ENCODE peak calls at places on chromosomes 7 and 10, in four cellular contexts. N is fibroblast of lung, K is H9, G is astrocyte. H is an unnamed sample.

GRCh38 chr10:132546567-132547420 is 9.2 kb downstream of the INPP5A start:
- DNase-seq in N (no peak), K (no peak), G (no peak), H (no peak)

GRCh38 chr7:117048114-117048853 is 95.0 kb downstream of the ST7 start:
- DNase-seq in K (no peak), N (no peak), G (no peak), H (no peak)

GRCh38 chr7:4073052-4073451 is 609.0 kb upstream of the FOXK1 start:
- DNase-seq in G (no peak), K (no peak), N (no peak), H (no peak)

GRCh38 chr10:97235353-97235752 is 49.6 kb upstream of the SLIT1 start:
- DNase-seq in N (no peak), K (no peak), G (no peak), H (no peak)

GRCh38 chr10:102705531-102705930 is 8.7 kb downstream of the ARL3 start:
- DNase-seq in K (no peak), G (no peak), N (no peak), H (no peak)

GRCh38 chr7:52540041-52540440 is 495.4 kb upstream of the POM121L12 start:
- DNase-seq in N (peak; percentile 55), K (no peak), G (peak; percentile 36), H (peak; percentile 1)

GRCh38 chr10:31961264-31961663 is 32.6 kb upstream of the ARHGAP12 start:
- DNase-seq in N (no peak), G (no peak), K (no peak), H (no peak)

GRCh38 chr10:3010819-3011422 is 56.4 kb upstream of the PFKP start:
- DNase-seq in G (peak; percentile 12), K (no peak), N (peak; percentile 23), H (peak; percentile 37)

GRCh38 chr10:63703113-63703670 is 182.0 kb downstream of the REEP3 start:
- DNase-seq in G (no peak), K (no peak), N (no peak), H (no peak)

GRCh38 chr10:124324856-124325657 is 93.7 kb downstream of the OAT start:
- DNase-seq in N (peak; percentile 9), K (no peak), G (peak; percentile 8), H (no peak)

GRCh38 chr10:47264797-47265281 is 35.2 kb upstream of the GDF10 start:
- DNase-seq in G (no peak), K (no peak), N (no peak), H (no peak)

GRCh38 chr7:149414171-149414570 is 46.7 kb downstream of the ZNF777 start:
- DNase-seq in G (no peak), N (no peak), K (no peak), H (no peak)

GRCh38 chr7:129859188-129859587 is 93.6 kb downstream of the UBE2H start:
- DNase-seq in G (peak; percentile 81), N (peak; percentile 84), K (no peak), H (peak; percentile 48)

GRCh38 chr7:106294334-106294733 is 9.6 kb upstream of the NAMPT start:
- DNase-seq in K (no peak), N (no peak), G (no peak), H (no peak)

GRCh38 chr7:94206295-94206694 is 188.4 kb upstream of the COL1A2 start:
- DNase-seq in N (no peak), K (no peak), G (no peak), H (no peak)

GRCh38 chr7:41956276-41956675 is 253.4 kb upstream of the INHBA start:
- DNase-seq in G (no peak), K (no peak), N (no peak), H (no peak)

GRCh38 chr7:22469371-22470143 is 30.4 kb downstream of the STEAP1B start:
- DNase-seq in G (no peak), K (no peak), N (no peak), H (no peak)

GRCh38 chr10:28946479-28946878 is 269.2 kb downstream of the BAMBI start:
- DNase-seq in N (peak; percentile 89), G (peak; percentile 86), K (no peak), H (no peak)

GRCh38 chr10:107728807-107729206 is 564.3 kb upstream of the SORCS1 start:
- DNase-seq in K (no peak), G (no peak), N (no peak), H (peak; percentile 73)

GRCh38 chr10:26296351-26296750 is 79.8 kb downstream of the GAD2 start:
- DNase-seq in G (no peak), N (no peak), K (no peak), H (no peak)

GRCh38 chr7:90736968-90737939 is 141.1 kb downstream of the CDK14 start:
- DNase-seq in N (no peak), K (no peak), G (no peak), H (no peak)

GRCh38 chr7:150406311-150406564 is 27.1 kb downstream of the ZNF775 start:
- DNase-seq in K (no peak), N (no peak), G (no peak), H (no peak)

GRCh38 chr7:101826081-101826835 is 8.8 kb downstream of the CUX1 start:
- DNase-seq in G (no peak), K (no peak), N (no peak), H (no peak)

GRCh38 chr7:146683439-146683838 is 566.8 kb downstream of the CNTNAP2 start:
- DNase-seq in K (no peak), N (peak; percentile 16), G (peak; percentile 6), H (no peak)

GRCh38 chr7:44881610-44882009 is 3.7 kb downstream of the PURB start:
- DNase-seq in N (peak; percentile 91), K (no peak), G (peak; percentile 90), H (peak; percentile 43)

GRCh38 chr10:114821915-114822770 is 563 bp downstream of the FHIP2A start:
- DNase-seq in G (peak; percentile 19), N (peak; percentile 55), K (peak; percentile 41), H (peak; percentile 43)

GRCh38 chr10:54961040-54961439 is 160.0 kb upstream of the PCDH15 start:
- DNase-seq in G (no peak), N (no peak), K (no peak), H (no peak)

GRCh38 chr7:141960687-141961422 is 12.7 kb downstream of the TAS2R38 start:
- DNase-seq in G (no peak), K (no peak), N (no peak), H (no peak)

GRCh38 chr7:25897261-25897782 is 254.7 kb upstream of the NFE2L3 start:
- DNase-seq in K (no peak), N (no peak), G (no peak), H (no peak)

GRCh38 chr10:80171248-80171660 is 34.1 kb downstream of the ANXA11 start:
- DNase-seq in N (no peak), K (peak; percentile 41), G (no peak), H (no peak)
- H4K20me1 ChIP-seq in N (no peaks in the 10 kb centered on the region), K (no peaks in the 10 kb centered on the region), G (peaks cover 87% of the 10 kb centered on the region), H (peaks cover 3% of the 10 kb centered on the region)

GRCh38 chr7:2649991-2650390 is 18.2 kb downstream of the TTYH3 start:
- DNase-seq in N (no peak), K (no peak), G (no peak), H (no peak)
- TF ChIP-seq CTCF in N (no peak), K (no peak), G (no peak), H (no peak)

DNA sequence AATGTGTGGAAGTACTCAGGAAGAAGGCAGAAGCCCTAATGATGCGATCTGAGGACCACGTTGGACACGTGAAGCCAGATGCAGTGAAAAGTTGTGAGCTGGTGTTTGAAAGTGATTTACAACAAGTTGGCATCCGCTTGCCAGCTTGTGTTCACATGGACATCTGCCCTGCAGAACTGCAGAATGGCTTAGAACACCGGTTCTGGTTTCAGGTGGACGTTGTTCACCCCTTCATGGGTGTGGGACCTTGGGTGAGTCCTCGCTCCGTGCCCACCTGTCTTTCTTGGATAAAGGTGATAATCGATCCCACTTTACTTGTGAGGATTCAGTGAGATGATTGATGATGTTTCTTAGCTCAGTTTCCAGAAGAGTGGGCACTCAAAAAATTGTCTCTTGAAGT is 53.8 kb downstream of the CAMK1D start:
- DNase-seq in G (no peak), K (no peak), N (no peak), H (no peak)
- H4K20me1 ChIP-seq in G (peaks cover 7% of the 10 kb centered on the region), K (no peaks in the 10 kb centered on the region), N (no peaks in the 10 kb centered on the region), H (no peaks in the 10 kb centered on the region)

DNA sequence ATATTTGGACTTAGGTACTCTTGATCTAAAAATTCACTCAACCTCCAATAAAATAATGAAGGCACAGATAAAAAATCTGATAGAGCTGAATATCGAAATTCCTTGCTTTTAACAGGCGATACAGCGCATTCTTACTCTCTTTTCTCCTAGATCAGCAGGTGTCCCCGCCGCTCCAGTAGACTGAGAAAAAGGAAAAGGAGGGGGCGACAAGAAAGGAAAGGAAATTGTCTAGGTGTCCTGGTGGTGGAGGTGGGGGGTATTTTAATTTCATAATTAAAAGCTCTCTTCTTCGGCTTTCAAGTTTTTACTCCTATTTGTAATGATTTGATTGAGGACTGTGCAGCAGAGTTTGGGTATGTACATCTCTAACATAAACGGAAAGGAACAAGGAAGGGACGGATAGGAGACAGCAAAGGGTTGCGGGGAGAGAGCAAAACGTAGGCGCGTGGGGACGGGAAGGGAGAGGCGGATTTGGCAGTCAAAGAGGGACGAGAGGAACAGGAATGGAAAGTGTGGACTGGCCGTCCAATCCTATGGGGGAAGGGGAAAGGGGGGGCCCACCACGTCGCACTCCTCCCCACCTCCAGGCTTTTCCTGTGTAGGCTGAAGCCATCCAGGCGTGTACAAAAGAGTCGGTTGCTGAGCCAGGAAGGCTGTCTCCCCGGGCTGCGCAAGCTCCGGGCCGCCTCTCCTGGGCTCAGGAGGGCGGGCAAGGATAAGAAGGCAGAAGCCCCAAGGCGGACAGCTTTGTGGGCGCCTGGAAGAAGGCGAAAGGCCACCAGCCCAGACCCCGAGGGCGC is 875 bp upstream of the HECTD2 start:
- DNase-seq in G (peak; percentile 91), N (peak; percentile 94), K (peak; percentile 56), H (peak; percentile 68)
- TF ChIP-seq CTCF in G (no peak), N (no peak), K (no peak), H (peak; percentile 15)

GRCh38 chr10:119284679-119285096 is 77.3 kb downstream of the GRK5 start:
- DNase-seq in G (no peak), K (no peak), N (no peak), H (no peak)

GRCh38 chr10:119281581-119282071 is 74.3 kb downstream of the GRK5 start:
- DNase-seq in K (no peak), N (peak; percentile 32), G (peak; percentile 16), H (no peak)

GRCh38 chr10:119282446-119282845 is 75.1 kb downstream of the GRK5 start:
- DNase-seq in N (no peak), G (no peak), K (no peak), H (no peak)

GRCh38 chr10:119283818-119284217 is 76.4 kb downstream of the GRK5 start:
- DNase-seq in N (no peak), G (no peak), K (no peak), H (no peak)

GRCh38 chr10:119283387-119283786 is 76.0 kb downstream of the GRK5 start:
- DNase-seq in K (no peak), N (no peak), G (no peak), H (no peak)
- H4K20me1 ChIP-seq in K (no peaks in the 10 kb centered on the region), N (no peaks in the 10 kb centered on the region), G (peaks cover 78% of the 10 kb centered on the region), H (no peaks in the 10 kb centered on the region)

H was measured in mammary epithelial cell.